ENCODE peak calls at places on chromosomes 12 and 14, in four cellular contexts. G is K562, W is GM12878, H is HepG2. V is an unnamed sample.

GRCh38 chr12:104958946-104959841 is 1.1 kb upstream of the SLC41A2 start:
- DNase-seq in W (no peak), H (peak), G (peak), V (peak)

GRCh38 chr14:31297701-31298344 is 90.2 kb upstream of the HECTD1 start:
- DNase-seq in H (no peak), G (no peak), W (no peak), V (no peak)

GRCh38 chr12:57389033-57389432 is 41.8 kb downstream of the R3HDM2 start:
- DNase-seq in H (no peak), W (no peak), G (no peak), V (no peak)

GRCh38 chr14:79325071-79325470 is 886.2 kb downstream of the DIO2 start:
- DNase-seq in H (no peak), W (no peak), G (no peak), V (no peak)

GRCh38 chr14:51095854-51096823 is 1.2 kb upstream of the TRIM9 start:
- DNase-seq in H (no peak), G (no peak), W (no peak), V (no peak)

GRCh38 chr12:4432878-4433820 is 12.5 kb downstream of the FGF6 start:
- DNase-seq in G (no peak), H (no peak), W (no peak), V (no peak)

GRCh38 chr12:124224535-124225110 is 70.3 kb upstream of the RFLNA start:
- DNase-seq in H (no peak), G (no peak), W (no peak), V (no peak)

GRCh38 chr12:91380651-91381050 is 198.0 kb upstream of the DCN start:
- DNase-seq in G (no peak), H (no peak), W (no peak), V (no peak)

GRCh38 chr14:105902131-105902898 is 375.9 kb downstream of the TMEM121 start:
- DNase-seq in G (peak), H (no peak), W (no peak), V (no peak)

GRCh38 chr14:23354990-23355389 is 2.3 kb upstream of the SLC22A17 start:
- DNase-seq in G (no peak), W (no peak), H (no peak), V (no peak)

GRCh38 chr12:8127138-8127537 is 3.7 kb downstream of the CLEC4A start:
- DNase-seq in G (no peak), W (no peak), H (no peak), V (peak)

GRCh38 chr14:84397621-84398020 is 1132.3 kb upstream of the FLRT2 start:
- DNase-seq in H (no peak), G (no peak), W (no peak), V (no peak)

GRCh38 chr12:111304642-111305071 is 64.2 kb downstream of the PHETA1 start:
- DNase-seq in G (peak), W (no peak), H (no peak), V (peak)

GRCh38 chr14:52268191-52269061 is 928 bp downstream of the PTGDR start:
- DNase-seq in G (no peak), W (no peak), H (no peak), V (peak)

GRCh38 chr12:98574110-98574509 is 19.4 kb upstream of the SLC25A3 start:
- DNase-seq in G (no peak), W (no peak), H (peak), V (no peak)

GRCh38 chr12:34400423-34400881 is 378.2 kb downstream of the ALG10 start:
- DNase-seq in W (no peak), H (no peak), G (no peak), V (no peak)

GRCh38 chr14:50937325-50937724 is 7.0 kb downstream of the PYGL start:
- DNase-seq in G (no peak), H (no peak), W (no peak), V (no peak)

GRCh38 chr12:3617565-3617964 is 126.6 kb downstream of the PRMT8 start:
- DNase-seq in W (no peak), G (no peak), H (no peak), V (no peak)

GRCh38 chr12:25051171-25051570 is 102.3 kb upstream of the BCAT1 start:
- DNase-seq in H (no peak), W (no peak), G (no peak), V (no peak)

GRCh38 chr12:111129149-111129548 is 208.8 kb upstream of the MYL2 start:
- DNase-seq in W (no peak), H (no peak), G (no peak), V (no peak)

GRCh38 chr14:22384974-22385526 is 204.0 kb downstream of the DAD1 start:
- DNase-seq in H (no peak), W (no peak), G (no peak), V (no peak)

GRCh38 chr14:76844223-76844622 is 18.0 kb downstream of the LRRC74A start:
- DNase-seq in W (no peak), H (no peak), G (no peak), V (peak)
- H2AFZ ChIP-seq in W (no peak), H (no peak), G (no peak), V (peak)

GRCh38 chr12:51424662-51425539 is at the start of gene SLC4A8:
- DNase-seq in W (no peak), H (peak), G (peak), V (peak)
- TF ChIP-seq REST in W (no peak), H (no peak), G (no peak), V (no peak)

DNA sequence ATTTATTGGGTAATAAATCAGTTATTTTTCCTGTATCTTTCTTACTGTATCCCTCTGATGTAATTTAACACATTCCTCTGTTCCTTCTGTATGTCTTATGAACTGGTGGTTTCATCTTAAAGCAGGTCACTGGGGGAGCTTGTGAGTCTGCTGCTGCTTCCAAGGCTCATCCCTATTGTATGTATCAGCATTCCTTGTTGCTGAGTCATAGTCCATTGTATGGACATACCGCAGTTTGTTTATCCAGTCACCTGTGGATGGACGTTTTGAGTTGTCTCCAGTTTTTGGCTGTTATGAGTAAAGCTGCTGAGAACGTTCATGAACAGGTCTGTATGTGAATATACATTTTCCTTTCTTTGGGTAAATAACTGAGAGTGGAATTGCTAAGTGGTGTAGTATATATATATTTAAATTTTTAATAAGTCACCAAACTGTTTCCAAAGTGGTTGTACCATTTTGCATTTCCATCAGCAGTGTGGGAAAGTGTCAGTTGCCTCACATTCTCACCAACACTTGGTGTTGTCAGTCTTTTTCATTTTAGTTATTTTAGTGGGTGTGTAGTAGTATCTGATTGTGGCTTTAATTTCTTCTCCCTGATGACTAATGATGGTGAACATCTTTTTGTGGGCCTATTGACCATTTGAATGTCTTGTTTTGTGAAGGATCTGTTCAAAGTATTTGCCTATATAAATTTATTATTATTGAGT is 82.7 kb downstream of the BEGAIN start:
- DNase-seq in W (no peak), H (peak), G (peak), V (peak)
- TF ChIP-seq JUNB in W (no peak), H (no peak), G (no peak), V (no peak)

DNA sequence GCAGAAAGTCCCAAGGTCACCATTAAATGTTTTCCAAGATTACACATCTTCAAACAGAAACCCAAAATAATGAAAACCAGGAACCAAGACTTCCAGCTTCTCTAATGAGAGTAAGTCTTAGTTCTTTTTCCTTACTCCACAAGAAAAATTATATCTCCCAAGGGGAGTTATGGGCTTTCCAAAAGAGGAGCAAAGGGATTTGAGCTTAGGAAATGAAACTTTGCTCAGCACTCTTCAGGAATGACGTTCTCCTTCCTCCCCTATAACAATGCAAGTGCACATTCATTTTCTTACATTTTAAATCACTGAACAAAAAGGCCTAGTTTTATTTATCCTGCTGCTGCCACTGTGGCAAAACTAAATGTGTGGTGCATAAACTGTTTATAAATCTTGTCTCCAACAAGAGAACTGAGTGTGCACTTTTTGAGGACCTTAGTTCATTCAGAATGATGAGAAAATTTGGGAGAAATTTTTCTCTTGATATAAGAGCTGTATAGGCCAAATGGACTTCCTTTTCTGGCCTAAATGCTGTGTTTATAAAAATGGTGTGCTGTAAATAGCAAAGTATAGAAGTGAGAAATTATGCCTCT is 148.4 kb upstream of the PLEKHG7 start:
- DNase-seq in H (no peak), W (no peak), G (no peak), V (no peak)
- H2AFZ ChIP-seq in H (no peak), W (peak), G (no peak), V (no peak)

DNA sequence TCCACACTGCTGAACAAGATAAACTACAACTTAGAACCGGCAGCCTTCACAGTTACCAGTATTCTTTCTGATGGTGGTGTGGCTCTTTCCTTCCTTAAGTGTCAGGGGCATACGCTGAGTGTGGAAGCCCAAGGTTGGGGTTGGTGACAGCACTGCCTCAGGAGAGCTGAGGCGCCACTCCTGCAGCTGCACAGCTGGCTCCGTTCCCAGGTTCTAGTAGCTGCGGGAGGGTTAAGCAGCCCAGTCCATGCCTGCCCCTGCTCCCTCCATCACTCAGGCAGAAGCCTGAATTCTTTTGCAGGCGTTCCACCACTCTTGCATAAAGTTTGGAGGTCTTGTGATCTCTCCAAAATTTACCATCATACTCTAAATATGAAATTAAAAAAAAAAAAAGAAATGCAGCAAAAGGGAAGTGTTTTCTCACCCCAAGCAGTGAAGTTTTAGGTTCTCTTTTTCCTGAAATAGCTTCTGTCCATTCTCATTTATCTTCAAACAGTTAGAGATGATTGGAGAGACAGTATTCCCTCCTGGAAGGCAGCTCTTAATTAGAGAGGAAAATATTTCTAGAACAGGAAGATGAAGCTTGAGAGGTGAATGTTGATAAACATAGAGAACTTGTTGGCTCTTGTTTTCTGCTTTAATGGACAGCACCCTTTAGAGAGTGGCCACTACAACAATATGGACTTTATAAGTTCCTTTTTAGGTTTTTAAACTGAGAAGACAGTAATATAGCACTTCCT is 136.1 kb downstream of the FGD4 start:
- DNase-seq in G (no peak), W (no peak), H (peak), V (peak)
- TF ChIP-seq REST in G (no peak), W (no peak), H (no peak), V (no peak)

GRCh38 chr12:2170376-2170775 is 117.6 kb downstream of the CACNA1C start:
- DNase-seq in G (no peak), H (no peak), W (no peak), V (no peak)
- TF ChIP-seq JUNB in G (no peak), H (no peak), W (no peak), V (no peak)

GRCh38 chr14:72448212-72448611 is 445.7 kb downstream of the DPF3 start:
- DNase-seq in H (no peak), W (no peak), G (no peak), V (no peak)

GRCh38 chr14:72443256-72443655 is 450.6 kb downstream of the DPF3 start:
- DNase-seq in W (no peak), G (no peak), H (no peak), V (no peak)

GRCh38 chr14:72439707-72440106 is 454.2 kb downstream of the DPF3 start:
- DNase-seq in G (no peak), H (no peak), W (peak), V (no peak)

GRCh38 chr14:72444701-72445100 is 449.2 kb downstream of the DPF3 start:
- DNase-seq in G (no peak), H (no peak), W (no peak), V (no peak)

DNA sequence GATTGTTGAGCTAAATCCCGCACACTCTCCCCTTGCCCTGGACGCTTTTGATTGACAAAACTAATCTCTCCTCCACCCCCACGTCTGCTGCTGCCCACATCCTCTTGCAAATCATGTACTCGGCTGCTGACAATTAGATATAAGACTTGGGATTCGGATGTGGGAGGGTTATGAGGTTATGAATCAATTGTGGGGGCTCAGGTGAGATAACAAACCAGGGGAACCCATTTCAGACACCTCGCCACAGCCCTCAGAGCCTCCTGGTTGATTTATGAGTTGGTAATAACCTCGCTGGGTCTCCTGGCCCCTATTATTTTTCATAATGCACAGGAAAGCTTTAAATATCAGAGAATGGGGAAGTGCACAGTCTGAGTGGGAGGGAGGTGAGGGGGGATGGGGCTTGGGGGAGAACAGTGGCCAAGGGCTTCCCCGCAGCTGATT is 449.9 kb downstream of the DPF3 start:
- DNase-seq in H (no peak), G (no peak), W (peak), V (no peak)
- H2AFZ ChIP-seq in H (no peak), G (no peak), W (peak), V (no peak)

DNA sequence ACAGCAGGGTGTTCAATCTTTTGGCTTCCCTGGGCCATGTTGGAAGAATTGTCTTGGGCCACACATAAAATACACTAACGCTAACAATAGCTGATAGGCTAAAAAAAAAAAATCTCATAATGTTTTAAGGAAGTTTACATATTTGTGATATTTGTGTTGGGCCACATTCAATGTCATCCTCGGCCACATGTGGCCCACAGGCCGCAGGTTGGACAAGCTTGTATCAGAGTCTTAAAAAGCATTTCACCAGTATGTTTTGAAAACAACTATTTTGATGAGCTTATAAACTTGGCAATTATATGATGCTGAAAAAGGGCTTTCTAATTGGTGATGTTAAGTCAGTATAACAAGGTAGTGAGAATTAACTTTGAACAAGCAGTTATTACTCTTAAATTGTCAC is 78.9 kb downstream of the PIK3C2G start:
- DNase-seq in G (no peak), H (no peak), W (no peak), V (no peak)
- TF ChIP-seq REST in G (no peak), H (no peak), W (no peak), V (no peak)

DNA sequence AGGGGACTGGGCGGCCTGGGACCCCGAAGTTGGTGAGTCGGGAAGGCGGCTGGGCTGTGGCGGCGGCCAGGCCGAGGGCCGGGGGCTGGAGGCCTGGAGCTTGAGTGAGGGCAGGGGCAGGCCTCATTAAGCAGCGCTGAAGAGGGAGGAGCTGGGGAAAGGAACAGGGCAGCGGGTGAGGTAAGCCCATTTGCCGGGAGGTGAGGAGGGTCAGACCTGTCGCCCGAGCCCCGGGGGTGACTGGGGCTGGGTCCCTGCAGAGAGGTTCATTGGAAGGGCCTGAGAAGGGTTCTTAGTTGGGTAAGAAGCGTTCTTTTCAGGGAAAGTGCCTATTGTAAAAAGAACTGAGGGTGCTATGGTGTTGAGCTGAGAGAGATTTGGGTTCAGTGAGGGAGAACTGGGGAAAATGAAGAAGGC is 438 bp downstream of the RAB5B start:
- DNase-seq in H (peak), G (peak), W (no peak), V (peak)
- TF ChIP-seq JUNB in H (no peak), G (no peak), W (no peak), V (no peak)